ENCODE peak calls at places on chromosomes 7 and 10, in nine cellular contexts. One of them, this sample, is unnamed.

GRCh38 chr10:778626-779330 is 89.3 kb upstream of the DIP2C start:
- DNase-seq in stimulated activated CD4-positive, alpha-beta T cell treated with anti-CD3 and anti-CD28 coated beads, Interleukin-1b, Interleukin-23, amount 100 ng/mL, for 24 hours: no peak
- DNase-seq in NCI-H1930: no peak
- DNase-seq in activated T-cell treated with anti-CD3 and anti-CD28 coated beads, Interleukin-2, amount 50 U/mL, for 4 hours: no peak
- DNase-seq in amniotic epithelial cell: peak; percentile 53
- DNase-seq in mucosa of gallbladder: no peak
- DNase-seq in activated CD4-positive, alpha-beta T cell treated with anti-CD3 and anti-CD28 coated beads for 48 hours: no peak
- DNase-seq in NCI-H1092: no peak
- DNase-seq in sigmoid colon: peak; percentile 48
- DNase-seq in this sample: no peak

GRCh38 chr7:122412886-122413285 is 108.3 kb upstream of the FEZF1 start:
- DNase-seq in stimulated activated CD4-positive, alpha-beta T cell treated with anti-CD3 and anti-CD28 coated beads, Interleukin-1b, Interleukin-23, amount 100 ng/mL, for 24 hours: no peak
- DNase-seq in NCI-H1930: no peak
- DNase-seq in activated T-cell treated with anti-CD3 and anti-CD28 coated beads, Interleukin-2, amount 50 U/mL, for 4 hours: no peak
- DNase-seq in amniotic epithelial cell: peak; percentile 97
- DNase-seq in mucosa of gallbladder: peak; percentile 30
- DNase-seq in activated CD4-positive, alpha-beta T cell treated with anti-CD3 and anti-CD28 coated beads for 48 hours: no peak
- DNase-seq in NCI-H1092: no peak
- DNase-seq in sigmoid colon: peak; percentile 61
- DNase-seq in this sample: no peak

GRCh38 chr7:699260-700170 is 27.0 kb upstream of the DNAAF5 start:
- DNase-seq in stimulated activated CD4-positive, alpha-beta T cell treated with anti-CD3 and anti-CD28 coated beads, Interleukin-1b, Interleukin-23, amount 100 ng/mL, for 24 hours: no peak
- DNase-seq in NCI-H1930: no peak
- DNase-seq in activated T-cell treated with anti-CD3 and anti-CD28 coated beads, Interleukin-2, amount 50 U/mL, for 4 hours: no peak
- DNase-seq in amniotic epithelial cell: no peak
- DNase-seq in mucosa of gallbladder: no peak
- DNase-seq in activated CD4-positive, alpha-beta T cell treated with anti-CD3 and anti-CD28 coated beads for 48 hours: no peak
- DNase-seq in NCI-H1092: no peak
- DNase-seq in sigmoid colon: peak; percentile 63
- DNase-seq in this sample: no peak

GRCh38 chr7:84700563-84701370 is 486.1 kb downstream of the SEMA3D start:
- DNase-seq in stimulated activated CD4-positive, alpha-beta T cell treated with anti-CD3 and anti-CD28 coated beads, Interleukin-1b, Interleukin-23, amount 100 ng/mL, for 24 hours: no peak
- DNase-seq in NCI-H1930: no peak
- DNase-seq in activated T-cell treated with anti-CD3 and anti-CD28 coated beads, Interleukin-2, amount 50 U/mL, for 4 hours: no peak
- DNase-seq in amniotic epithelial cell: no peak
- DNase-seq in mucosa of gallbladder: no peak
- DNase-seq in activated CD4-positive, alpha-beta T cell treated with anti-CD3 and anti-CD28 coated beads for 48 hours: no peak
- DNase-seq in NCI-H1092: no peak
- DNase-seq in sigmoid colon: no peak
- DNase-seq in this sample: no peak

GRCh38 chr10:49183596-49184542 is 4.3 kb downstream of the TMEM273 start:
- DNase-seq in stimulated activated CD4-positive, alpha-beta T cell treated with anti-CD3 and anti-CD28 coated beads, Interleukin-1b, Interleukin-23, amount 100 ng/mL, for 24 hours: no peak
- DNase-seq in NCI-H1930: no peak
- DNase-seq in activated T-cell treated with anti-CD3 and anti-CD28 coated beads, Interleukin-2, amount 50 U/mL, for 4 hours: no peak
- DNase-seq in amniotic epithelial cell: no peak
- DNase-seq in mucosa of gallbladder: peak; percentile 13
- DNase-seq in activated CD4-positive, alpha-beta T cell treated with anti-CD3 and anti-CD28 coated beads for 48 hours: peak; percentile 44
- DNase-seq in NCI-H1092: no peak
- DNase-seq in sigmoid colon: no peak
- DNase-seq in this sample: no peak

GRCh38 chr7:99126921-99127553 is 16.9 kb downstream of the SMURF1 start:
- DNase-seq in stimulated activated CD4-positive, alpha-beta T cell treated with anti-CD3 and anti-CD28 coated beads, Interleukin-1b, Interleukin-23, amount 100 ng/mL, for 24 hours: no peak
- DNase-seq in NCI-H1930: no peak
- DNase-seq in activated T-cell treated with anti-CD3 and anti-CD28 coated beads, Interleukin-2, amount 50 U/mL, for 4 hours: no peak
- DNase-seq in amniotic epithelial cell: peak; percentile 72
- DNase-seq in mucosa of gallbladder: no peak
- DNase-seq in activated CD4-positive, alpha-beta T cell treated with anti-CD3 and anti-CD28 coated beads for 48 hours: no peak
- DNase-seq in NCI-H1092: no peak
- DNase-seq in sigmoid colon: no peak
- DNase-seq in this sample: no peak

GRCh38 chr7:24704311-24704710 is 53.0 kb downstream of the GSDME start:
- DNase-seq in stimulated activated CD4-positive, alpha-beta T cell treated with anti-CD3 and anti-CD28 coated beads, Interleukin-1b, Interleukin-23, amount 100 ng/mL, for 24 hours: no peak
- DNase-seq in NCI-H1930: no peak
- DNase-seq in activated T-cell treated with anti-CD3 and anti-CD28 coated beads, Interleukin-2, amount 50 U/mL, for 4 hours: no peak
- DNase-seq in amniotic epithelial cell: no peak
- DNase-seq in mucosa of gallbladder: peak; percentile 3
- DNase-seq in activated CD4-positive, alpha-beta T cell treated with anti-CD3 and anti-CD28 coated beads for 48 hours: no peak
- DNase-seq in NCI-H1092: no peak
- DNase-seq in sigmoid colon: no peak
- DNase-seq in this sample: peak; percentile 41

GRCh38 chr7:11485626-11486025 is 346.4 kb downstream of the THSD7A start:
- DNase-seq in stimulated activated CD4-positive, alpha-beta T cell treated with anti-CD3 and anti-CD28 coated beads, Interleukin-1b, Interleukin-23, amount 100 ng/mL, for 24 hours: no peak
- DNase-seq in NCI-H1930: no peak
- DNase-seq in activated T-cell treated with anti-CD3 and anti-CD28 coated beads, Interleukin-2, amount 50 U/mL, for 4 hours: no peak
- DNase-seq in amniotic epithelial cell: no peak
- DNase-seq in mucosa of gallbladder: no peak
- DNase-seq in activated CD4-positive, alpha-beta T cell treated with anti-CD3 and anti-CD28 coated beads for 48 hours: no peak
- DNase-seq in NCI-H1092: no peak
- DNase-seq in sigmoid colon: no peak
- DNase-seq in this sample: no peak

GRCh38 chr7:134750083-134751062 is 29.1 kb upstream of the CALD1 start:
- DNase-seq in stimulated activated CD4-positive, alpha-beta T cell treated with anti-CD3 and anti-CD28 coated beads, Interleukin-1b, Interleukin-23, amount 100 ng/mL, for 24 hours: peak; percentile 43
- DNase-seq in NCI-H1930: peak; percentile 48
- DNase-seq in activated T-cell treated with anti-CD3 and anti-CD28 coated beads, Interleukin-2, amount 50 U/mL, for 4 hours: peak; percentile 66
- DNase-seq in amniotic epithelial cell: peak; percentile 62
- DNase-seq in mucosa of gallbladder: peak; percentile 31
- DNase-seq in activated CD4-positive, alpha-beta T cell treated with anti-CD3 and anti-CD28 coated beads for 48 hours: peak; percentile 79
- DNase-seq in NCI-H1092: no peak
- DNase-seq in sigmoid colon: no peak
- DNase-seq in this sample: peak; percentile 63